ENCODE peak calls at places on chromosomes 6 and 20, in eight cellular contexts. M is GM23338; Z is prostate gland; V is heart right ventricle; B is psoas muscle; F is Karpas-422; K is CD4-positive, CD25-positive, alpha-beta regulatory T cell; C is gastrocnemius medialis. W is an unnamed sample.

GRCh38 chr6:77825204-77825603 is 172.4 kb downstream of the MEI4 start:
- DNase-seq in B (no peak), M (no peak), Z (no peak), C (no peak), V (no peak), F (no peak), K (no peak), W (no peak)

GRCh38 chr20:47027042-47027441 is 132.4 kb downstream of the EYA2 start:
- DNase-seq in C (no peak), Z (peak; percentile 63), V (no peak), B (peak; percentile 21), K (no peak), M (no peak), F (no peak), W (no peak)

GRCh38 chr6:125151715-125152114 is 1.9 kb upstream of the TPD52L1 start:
- DNase-seq in M (no peak), B (no peak), Z (no peak), F (peak; percentile 35), V (no peak), C (no peak), K (no peak), W (no peak)

GRCh38 chr6:68726307-68726706 is 91.2 kb downstream of the ADGRB3 start:
- DNase-seq in M (no peak), F (no peak), C (no peak), V (no peak), Z (no peak), K (no peak), B (no peak), W (no peak)

GRCh38 chr6:33286946-33287914 is 1.8 kb downstream of the WDR46 start:
- DNase-seq in C (no peak), B (no peak), Z (no peak), F (no peak), K (no peak), V (no peak), M (no peak), W (no peak)

GRCh38 chr6:88626460-88626859 is 337.0 kb downstream of the RNGTT start:
- DNase-seq in Z (no peak), M (no peak), V (no peak), C (no peak), F (no peak), B (no peak), K (no peak), W (no peak)

GRCh38 chr6:142718667-142719191 is 226.2 kb downstream of the HIVEP2 start:
- DNase-seq in K (no peak), Z (no peak), V (no peak), M (no peak), C (no peak), F (no peak), B (no peak), W (no peak)

GRCh38 chr6:113120577-113121285 is 736.4 kb upstream of the MARCKS start:
- DNase-seq in V (no peak), M (peak; percentile 1), F (no peak), B (no peak), K (no peak), Z (no peak), C (no peak), W (no peak)

GRCh38 chr20:53786445-53787267 is 193.0 kb upstream of the ZNF217 start:
- DNase-seq in Z (peak; percentile 42), M (no peak), B (no peak), V (no peak), K (no peak), F (no peak), C (no peak), W (no peak)

GRCh38 chr20:8062781-8063180 is 43.2 kb upstream of the TMX4 start:
- DNase-seq in K (no peak), C (no peak), B (no peak), M (no peak), V (no peak), F (no peak), Z (no peak), W (no peak)

GRCh38 chr20:5606347-5606746 is 143.9 kb upstream of the SHLD1 start:
- DNase-seq in Z (no peak), V (no peak), K (no peak), M (no peak), C (no peak), B (no peak), F (no peak), W (no peak)

GRCh38 chr20:32914031-32914430 is 55.3 kb downstream of the EFCAB8 start:
- DNase-seq in Z (no peak), K (no peak), V (no peak), M (no peak), B (no peak), F (no peak), C (no peak), W (no peak)

GRCh38 chr6:447381-448165 is 56.0 kb downstream of the IRF4 start:
- DNase-seq in M (no peak), B (no peak), F (no peak), C (no peak), V (no peak), K (no peak), Z (no peak), W (no peak)

GRCh38 chr6:36035240-36035639 is 7.6 kb downstream of the MAPK14 start:
- DNase-seq in K (no peak), F (no peak), C (no peak), V (no peak), B (no peak), Z (no peak), M (no peak), W (no peak)

GRCh38 chr6:30645989-30646388 is 944 bp upstream of the C6orf136 start:
- DNase-seq in C (no peak), K (no peak), Z (no peak), M (no peak), V (no peak), B (no peak), F (no peak), W (no peak)

GRCh38 chr6:147283460-147283859 is 79.2 kb downstream of the STXBP5 start:
- DNase-seq in M (no peak), F (no peak), K (no peak), C (no peak), Z (no peak), V (no peak), B (no peak), W (no peak)

GRCh38 chr6:108616973-108617372 is 56.3 kb downstream of the FOXO3 start:
- DNase-seq in B (no peak), M (no peak), K (no peak), F (no peak), Z (no peak), C (no peak), V (no peak), W (no peak)

DNA sequence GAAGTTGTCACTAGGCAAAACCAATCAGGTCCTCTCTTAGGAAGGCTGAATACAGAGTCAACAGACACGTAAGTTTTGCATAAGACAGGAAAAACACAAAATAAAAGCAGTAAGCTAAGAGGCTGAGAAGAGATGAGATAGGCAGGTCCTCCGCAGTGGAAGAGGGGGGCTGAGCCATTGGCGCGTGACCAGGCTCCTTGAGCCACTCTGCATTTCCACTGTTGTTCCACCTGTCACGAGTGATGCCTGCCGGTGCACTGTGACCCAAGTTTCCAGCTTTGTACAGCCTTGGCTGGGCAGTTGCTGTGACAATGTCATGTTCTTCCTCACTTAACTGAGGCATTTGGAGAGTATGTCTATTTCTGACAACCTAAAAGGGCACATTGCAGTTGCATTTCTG is 58.6 kb downstream of the NUDT3 start:
- DNase-seq in B (no peak), Z (no peak), V (peak; percentile 70), C (no peak), F (no peak), M (no peak), K (no peak), W (no peak)
- H3K4me1 ChIP-seq in B (peaks cover 52% of the 10 kb centered on the region), Z (no peaks in the 10 kb centered on the region), V (peaks cover 35% of the 10 kb centered on the region), C (peaks cover 48% of the 10 kb centered on the region), F (peaks cover 69% of the 10 kb centered on the region), M (peaks cover 3% of the 10 kb centered on the region), K (no peaks in the 10 kb centered on the region), W (no peaks in the 10 kb centered on the region)

DNA sequence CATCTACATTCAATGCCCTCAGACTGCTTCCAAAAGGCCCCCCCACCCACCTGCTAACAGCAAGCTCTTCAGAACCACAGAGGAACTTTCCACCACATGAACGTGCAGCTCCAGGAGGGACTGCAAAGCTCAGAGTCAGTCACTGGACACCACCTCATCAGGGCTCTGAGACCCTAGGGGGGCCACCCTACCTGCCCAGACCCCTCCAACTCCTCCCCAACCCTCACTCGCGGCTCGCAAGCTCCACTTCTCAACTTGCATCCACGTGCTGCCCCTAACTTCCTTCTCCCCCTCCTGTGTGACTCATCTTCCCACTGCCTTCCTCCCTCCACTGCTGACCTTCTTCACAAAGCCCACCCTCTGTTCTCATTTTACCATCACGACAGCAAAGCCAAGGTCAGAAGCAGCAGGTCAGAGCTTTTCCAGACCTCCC is 6.5 kb downstream of the MBOAT1 start:
- DNase-seq in C (no peak), B (no peak), Z (no peak), F (no peak), K (no peak), V (no peak), M (no peak), W (no peak)
- H3K4me1 ChIP-seq in C (no peaks in the 10 kb centered on the region), B (no peaks in the 10 kb centered on the region), Z (peaks cover 6% of the 10 kb centered on the region), F (no peaks in the 10 kb centered on the region), K (peaks cover 90% of the 10 kb centered on the region), V (peaks cover 18% of the 10 kb centered on the region), M (peaks cover 33% of the 10 kb centered on the region), W (peaks cover 23% of the 10 kb centered on the region)

GRCh38 chr6:109793793-109794192 is 102.7 kb downstream of the FIG4 start:
- DNase-seq in V (no peak), B (no peak), C (no peak), Z (peak; percentile 45), M (no peak), K (no peak), F (no peak), W (no peak)

GRCh38 chr6:109793015-109793414 is 101.9 kb downstream of the FIG4 start:
- DNase-seq in Z (no peak), V (no peak), F (no peak), C (no peak), M (no peak), B (no peak), K (no peak), W (no peak)

GRCh38 chr6:109788687-109789086 is 97.6 kb downstream of the FIG4 start:
- DNase-seq in F (no peak), M (no peak), B (no peak), C (no peak), V (no peak), K (no peak), Z (no peak), W (no peak)

GRCh38 chr6:109790131-109790530 is 99.0 kb downstream of the FIG4 start:
- DNase-seq in M (peak; percentile 42), K (no peak), F (peak; percentile 7), Z (no peak), V (no peak), B (no peak), C (no peak), W (no peak)

DNA sequence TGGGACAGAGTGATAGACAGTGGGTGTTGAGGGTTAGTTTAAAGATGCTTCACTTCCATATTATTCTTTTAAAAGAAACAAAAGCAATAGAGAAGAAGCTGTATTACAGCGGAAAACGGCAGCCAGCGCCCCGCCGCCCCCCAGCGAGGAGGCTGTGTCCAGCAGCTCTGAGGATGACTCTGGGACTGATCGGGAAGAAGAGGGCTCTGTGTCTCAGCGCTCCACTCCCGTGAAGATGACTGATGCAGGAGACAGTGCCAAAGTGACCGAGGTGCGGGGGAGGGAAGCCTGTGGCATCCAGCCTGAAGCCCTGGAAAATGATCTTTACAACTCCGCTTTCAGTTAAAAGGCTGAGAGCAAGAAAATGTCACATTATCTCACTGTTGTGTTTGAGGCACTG is 100.2 kb downstream of the FIG4 start:
- DNase-seq in V (no peak), F (no peak), B (peak; percentile 17), Z (no peak), C (no peak), K (no peak), M (peak; percentile 52), W (no peak)
- H3K4me1 ChIP-seq in V (peaks cover 17% of the 10 kb centered on the region), F (no peaks in the 10 kb centered on the region), B (no peaks in the 10 kb centered on the region), Z (peaks cover 9% of the 10 kb centered on the region), C (peaks cover 16% of the 10 kb centered on the region), K (no peaks in the 10 kb centered on the region), M (peaks cover 27% of the 10 kb centered on the region), W (no peaks in the 10 kb centered on the region)

GRCh38 chr6:16337280-16337975 is 99.0 kb downstream of the GMPR start:
- DNase-seq in K (no peak), B (peak; percentile 93), C (peak; percentile 59), M (peak; percentile 40), Z (peak; percentile 37), F (no peak), V (peak; percentile 97), W (no peak)
- H3K4me1 ChIP-seq in K (no peaks in the 10 kb centered on the region), B (peaks cover 75% of the 10 kb centered on the region), C (peaks cover 65% of the 10 kb centered on the region), M (no peaks in the 10 kb centered on the region), Z (no peaks in the 10 kb centered on the region), F (peaks cover 31% of the 10 kb centered on the region), V (peaks cover 38% of the 10 kb centered on the region), W (no peaks in the 10 kb centered on the region)